ENCODE peak calls at places on chromosomes 1 and 21, in ten cellular contexts. V is memory B cell; S is endodermal cell; D is T-helper 9 cell; X is GM20000; T is neural progenitor cell; P is T-helper 2 cell; Z is stimulated activated CD4-positive, alpha-beta T cell treated with anti-CD3 and anti-CD28 coated beads, Interleukin-2, amount 100 ng/mL, for 24 hours; K is iPS-NIHi11; L is cardiac fibroblast. J is an unnamed sample.

GRCh38 chr1:197559655-197560054 is 215.6 kb downstream of the DENND1B start:
- DNase-seq in S (no peak), K (no peak), D (no peak), P (no peak), T (no peak), X (no peak), V (no peak), Z (no peak), L (no peak), J (no peak)

GRCh38 chr1:169466259-169467230 is 19.2 kb downstream of the SLC19A2 start:
- DNase-seq in L (peak; percentile 70), X (no peak), D (no peak), Z (no peak), V (peak; percentile 11), T (no peak), P (no peak), S (peak; percentile 63), K (peak; percentile 22), J (peak; percentile 40)

GRCh38 chr1:172537827-172538391 is 5.0 kb downstream of the SUCO start:
- DNase-seq in L (no peak), S (no peak), Z (no peak), X (no peak), P (no peak), V (no peak), K (peak; percentile 31), T (peak; percentile 38), D (no peak), J (no peak)

GRCh38 chr1:9260086-9260766 is 25.7 kb downstream of the H6PD start:
- DNase-seq in L (no peak), S (no peak), K (no peak), P (no peak), V (no peak), T (no peak), X (no peak), Z (no peak), D (no peak), J (no peak)

GRCh38 chr1:164524810-164525209 is 34.2 kb upstream of the PBX1 start:
- DNase-seq in Z (no peak), X (no peak), P (no peak), K (no peak), V (no peak), L (peak; percentile 35), T (no peak), D (no peak), S (no peak), J (no peak)

GRCh38 chr1:160358073-160358472 is 8.8 kb upstream of the NHLH1 start:
- DNase-seq in S (no peak), K (no peak), P (no peak), L (no peak), V (no peak), T (no peak), X (no peak), D (no peak), Z (no peak), J (no peak)

GRCh38 chr21:14883351-14883750 is 181.4 kb downstream of the NRIP1 start:
- DNase-seq in K (no peak), L (no peak), S (no peak), D (no peak), Z (no peak), T (no peak), V (no peak), P (no peak), X (no peak), J (no peak)

GRCh38 chr1:41420877-41421276 is 59.6 kb downstream of the FOXO6 start:
- DNase-seq in T (no peak), Z (no peak), L (no peak), X (no peak), D (no peak), P (no peak), S (no peak), V (no peak), K (no peak), J (no peak)

GRCh38 chr1:234774971-234775370 is 165.0 kb upstream of the IRF2BP2 start:
- DNase-seq in X (no peak), L (no peak), S (peak; percentile 10), P (no peak), K (no peak), T (no peak), Z (no peak), V (no peak), D (no peak), J (no peak)

GRCh38 chr21:32329331-32329730 is 30.7 kb downstream of the MRAP start:
- DNase-seq in K (no peak), P (no peak), X (no peak), V (no peak), Z (no peak), D (no peak), L (peak; percentile 60), S (no peak), T (no peak), J (peak; percentile 65)

GRCh38 chr1:209876091-209876800 is 48.5 kb downstream of the UTP25 start:
- DNase-seq in Z (no peak), D (no peak), K (no peak), S (no peak), X (no peak), V (no peak), P (no peak), L (no peak), T (no peak), J (no peak)

GRCh38 chr21:44380876-44381275 is 27.5 kb downstream of the TRPM2 start:
- DNase-seq in Z (no peak), T (no peak), V (no peak), P (no peak), D (no peak), S (no peak), X (no peak), L (no peak), K (no peak), J (no peak)

GRCh38 chr21:35027558-35028450 is 21.3 kb downstream of the RUNX1 start:
- DNase-seq in D (no peak), L (no peak), S (no peak), P (no peak), Z (no peak), K (no peak), X (no peak), V (no peak), T (no peak), J (no peak)

GRCh38 chr1:147924813-147925212 is 3.4 kb upstream of the GPR89B start:
- DNase-seq in D (no peak), P (no peak), L (no peak), X (no peak), S (no peak), V (no peak), K (peak; percentile 1), T (no peak), Z (no peak), J (no peak)

GRCh38 chr1:44409019-44409602 is 4.1 kb downstream of the RNF220 start:
- DNase-seq in V (no peak), T (no peak), S (no peak), X (no peak), L (no peak), Z (no peak), P (no peak), K (no peak), D (no peak), J (no peak)

GRCh38 chr1:59696421-59697115 is 118.2 kb upstream of the HOOK1 start:
- DNase-seq in D (no peak), S (no peak), T (no peak), L (no peak), V (peak; percentile 21), X (no peak), P (no peak), Z (no peak), K (no peak), J (no peak)

GRCh38 chr21:17427157-17427556 is 85.7 kb upstream of the CXADR start:
- DNase-seq in Z (no peak), K (no peak), L (no peak), P (no peak), X (no peak), T (no peak), D (no peak), S (no peak), V (no peak), J (no peak)

GRCh38 chr1:73886721-73887120 is 311.3 kb downstream of the LRRIQ3 start:
- DNase-seq in X (no peak), V (no peak), P (no peak), Z (no peak), L (no peak), D (no peak), T (no peak), S (no peak), K (no peak), J (no peak)

GRCh38 chr21:42219606-42220137 is 732 bp downstream of the ABCG1 start:
- DNase-seq in P (no peak), V (no peak), T (peak; percentile 57), Z (no peak), X (peak; percentile 69), L (no peak), D (peak; percentile 33), S (peak; percentile 72), K (peak; percentile 44), J (no peak)

GRCh38 chr1:164709541-164710287 is 150.7 kb downstream of the PBX1 start:
- DNase-seq in S (no peak), X (no peak), D (no peak), T (no peak), K (no peak), P (no peak), V (no peak), L (peak; percentile 39), Z (no peak), J (no peak)

GRCh38 chr21:46007498-46007868 is 25.9 kb downstream of the COL6A1 start:
- DNase-seq in S (peak; percentile 30), P (no peak), D (no peak), L (no peak), K (no peak), Z (no peak), V (no peak), T (no peak), X (no peak), J (no peak)

GRCh38 chr1:5554111-5554510 is 438.1 kb downstream of the NPHP4 start:
- DNase-seq in K (no peak), L (no peak), P (no peak), Z (no peak), V (no peak), T (no peak), S (no peak), D (no peak), X (no peak), J (no peak)

GRCh38 chr1:234782821-234783220 is 172.8 kb upstream of the IRF2BP2 start:
- DNase-seq in S (peak; percentile 72), X (no peak), P (no peak), D (no peak), T (peak; percentile 32), Z (peak; percentile 18), L (no peak), K (peak; percentile 62), V (no peak), J (peak; percentile 14)

GRCh38 chr1:231091853-231092301 is 51.8 kb upstream of the FAM89A start:
- DNase-seq in S (peak; percentile 90), T (peak; percentile 63), V (no peak), K (peak; percentile 65), X (peak; percentile 28), Z (peak; percentile 44), L (peak; percentile 26), P (peak; percentile 20), D (peak; percentile 34), J (peak; percentile 47)

GRCh38 chr1:21931171-21932093 is 5.7 kb downstream of the HSPG2 start:
- DNase-seq in S (peak; percentile 74), X (no peak), V (no peak), P (no peak), L (peak; percentile 91), T (no peak), K (no peak), Z (no peak), D (no peak), J (peak; percentile 81)

GRCh38 chr1:236166041-236166440 is 23.7 kb downstream of the GPR137B start:
- DNase-seq in Z (no peak), V (no peak), L (no peak), S (no peak), D (no peak), X (no peak), T (no peak), K (no peak), P (no peak), J (no peak)

GRCh38 chr1:109769335-109770078 is 5.8 kb upstream of the EPS8L3 start:
- DNase-seq in Z (no peak), D (no peak), V (no peak), P (no peak), K (no peak), T (no peak), L (peak; percentile 90), S (no peak), X (no peak), J (no peak)

GRCh38 chr1:180343931-180344406 is 113.9 kb downstream of the LHX4 start:
- DNase-seq in D (no peak), L (peak; percentile 48), V (no peak), K (no peak), T (no peak), P (no peak), X (no peak), S (no peak), Z (no peak), J (peak; percentile 29)

J was measured in adrenal gland.